ENCODE peak calls at places on chromosome 1, in five cellular contexts. B is foreskin keratinocyte, F is NCI-H345, X is GM06990, J is H7. E is an unnamed sample.

GRCh38 chr1:246476771-246477170 is 30.3 kb downstream of the SMYD3 start:
- DNase-seq in B (peak), F (no peak), X (no peak), J (no peak), E (no peak)

GRCh38 chr1:98794196-98794886 is 132.8 kb downstream of the SNX7 start:
- DNase-seq in F (peak), B (peak), J (peak), X (no peak), E (peak)

GRCh38 chr1:6490181-6491075 is 1.0 kb downstream of the PLEKHG5 start:
- DNase-seq in B (peak), F (peak), X (peak), J (peak), E (peak)

GRCh38 chr1:203765029-203765837 is at the start of gene LAX1:
- DNase-seq in X (peak), J (no peak), F (no peak), B (no peak), E (no peak)

GRCh38 chr1:54940027-54940426 is 40.4 kb upstream of the TMEM61 start:
- DNase-seq in B (no peak), X (no peak), J (no peak), F (no peak), E (no peak)

GRCh38 chr1:45325816-45326506 is 734 bp upstream of the HPDL start:
- DNase-seq in X (no peak), J (peak), B (no peak), F (peak), E (peak)

GRCh38 chr1:182629674-182630073 is 25.5 kb upstream of the RGS16 start:
- DNase-seq in F (no peak), J (no peak), X (no peak), B (no peak), E (peak)

GRCh38 chr1:244599937-244600350 is 53.0 kb upstream of the DESI2 start:
- DNase-seq in J (no peak), B (peak), X (peak), F (no peak), E (no peak)

GRCh38 chr1:209710098-209710497 is 5.5 kb downstream of the HSD11B1 start:
- DNase-seq in X (no peak), J (no peak), F (no peak), B (no peak), E (no peak)

GRCh38 chr1:50333595-50333974 is 89.7 kb downstream of the DMRTA2 start:
- DNase-seq in F (peak), B (peak), J (peak), X (peak), E (peak)

GRCh38 chr1:210373878-210374599 is 45.3 kb downstream of the HHAT start:
- DNase-seq in X (peak), F (peak), B (peak), J (peak), E (peak)

GRCh38 chr1:153903841-153904455 is 18.8 kb downstream of the GATAD2B start:
- DNase-seq in J (no peak), F (no peak), X (no peak), B (no peak), E (no peak)

GRCh38 chr1:15370781-15371467 is 38.8 kb upstream of the EFHD2 start:
- DNase-seq in J (no peak), F (no peak), X (no peak), B (no peak), E (no peak)

GRCh38 chr1:211783897-211784296 is 46.7 kb downstream of the LPGAT1 start:
- DNase-seq in J (no peak), F (no peak), B (no peak), X (no peak), E (no peak)

GRCh38 chr1:177925006-177925405 is 44.9 kb downstream of the SEC16B start:
- DNase-seq in X (no peak), B (no peak), F (no peak), J (no peak), E (no peak)

GRCh38 chr1:6007318-6008083 is 15.3 kb upstream of the NPHP4 start:
- DNase-seq in F (no peak), X (no peak), B (no peak), J (peak), E (no peak)

E was measured in islet precursor cell.